ENCODE peak calls at places on chromosomes 4 and X, in ten cellular contexts. One of them, this sample, is unnamed.
A peak's percentile ranks its signal among the peaks of the same experiment; 100 is the strongest.

GRCh38 chr4:94939791-94940530 is 182.2 kb downstream of the BMPR1B start:
- DNase-seq in activated naive CD8-positive, alpha-beta T cell treated with anti-CD3 and anti-CD28 coated beads, Interleukin-2, amount 50 U/mL, for 24 hours: no peak
- DNase-seq in NCI-H1092: no peak
- DNase-seq in stimulated activated CD8-positive, alpha-beta memory T cell treated with anti-CD3 and anti-CD28 coated beads, Interleukin-15, amount 100 ng/mL, for 48 hours: no peak
- DNase-seq in heart right ventricle: no peak
- DNase-seq in pulmonary artery endothelial cell: no peak
- DNase-seq in CD4-positive, alpha-beta T cell: no peak
- DNase-seq in stimulated activated CD4-positive, alpha-beta T cell treated with anti-CD3 and anti-CD28 coated beads, Interleukin-12 subunit alpha, Interleukin-12 subunit beta, amount 100 ng/mL, for 24 hours: no peak
- DNase-seq in memory B cell: no peak
- DNase-seq in H4: peak; percentile 15
- DNase-seq in this sample: no peak

GRCh38 chrX:9717376-9717775 is 48.3 kb downstream of the GPR143 start:
- DNase-seq in stimulated activated CD8-positive, alpha-beta memory T cell treated with anti-CD3 and anti-CD28 coated beads, Interleukin-15, amount 100 ng/mL, for 48 hours: no peak
- DNase-seq in memory B cell: no peak
- DNase-seq in CD4-positive, alpha-beta T cell: no peak
- DNase-seq in NCI-H1092: no peak
- DNase-seq in stimulated activated CD4-positive, alpha-beta T cell treated with anti-CD3 and anti-CD28 coated beads, Interleukin-12 subunit alpha, Interleukin-12 subunit beta, amount 100 ng/mL, for 24 hours: no peak
- DNase-seq in heart right ventricle: no peak
- DNase-seq in pulmonary artery endothelial cell: no peak
- DNase-seq in activated naive CD8-positive, alpha-beta T cell treated with anti-CD3 and anti-CD28 coated beads, Interleukin-2, amount 50 U/mL, for 24 hours: no peak
- DNase-seq in H4: no peak
- DNase-seq in this sample: no peak

GRCh38 chr4:150033937-150034336 is 44.3 kb upstream of the DCLK2 start:
- DNase-seq in CD4-positive, alpha-beta T cell: no peak
- DNase-seq in memory B cell: no peak
- DNase-seq in H4: peak; percentile 63
- DNase-seq in stimulated activated CD8-positive, alpha-beta memory T cell treated with anti-CD3 and anti-CD28 coated beads, Interleukin-15, amount 100 ng/mL, for 48 hours: no peak
- DNase-seq in stimulated activated CD4-positive, alpha-beta T cell treated with anti-CD3 and anti-CD28 coated beads, Interleukin-12 subunit alpha, Interleukin-12 subunit beta, amount 100 ng/mL, for 24 hours: no peak
- DNase-seq in pulmonary artery endothelial cell: no peak
- DNase-seq in activated naive CD8-positive, alpha-beta T cell treated with anti-CD3 and anti-CD28 coated beads, Interleukin-2, amount 50 U/mL, for 24 hours: no peak
- DNase-seq in heart right ventricle: no peak
- DNase-seq in NCI-H1092: peak; percentile 16
- DNase-seq in this sample: no peak

GRCh38 chr4:124322234-124322831 is 390.2 kb downstream of the ANKRD50 start:
- DNase-seq in activated naive CD8-positive, alpha-beta T cell treated with anti-CD3 and anti-CD28 coated beads, Interleukin-2, amount 50 U/mL, for 24 hours: no peak
- DNase-seq in stimulated activated CD4-positive, alpha-beta T cell treated with anti-CD3 and anti-CD28 coated beads, Interleukin-12 subunit alpha, Interleukin-12 subunit beta, amount 100 ng/mL, for 24 hours: no peak
- DNase-seq in stimulated activated CD8-positive, alpha-beta memory T cell treated with anti-CD3 and anti-CD28 coated beads, Interleukin-15, amount 100 ng/mL, for 48 hours: no peak
- DNase-seq in NCI-H1092: no peak
- DNase-seq in pulmonary artery endothelial cell: no peak
- DNase-seq in heart right ventricle: no peak
- DNase-seq in CD4-positive, alpha-beta T cell: no peak
- DNase-seq in H4: peak; percentile 38
- DNase-seq in memory B cell: no peak
- DNase-seq in this sample: no peak

GRCh38 chr4:168796362-168797106 is 213.5 kb downstream of the CBR4 start:
- DNase-seq in activated naive CD8-positive, alpha-beta T cell treated with anti-CD3 and anti-CD28 coated beads, Interleukin-2, amount 50 U/mL, for 24 hours: no peak
- DNase-seq in NCI-H1092: no peak
- DNase-seq in heart right ventricle: no peak
- DNase-seq in stimulated activated CD4-positive, alpha-beta T cell treated with anti-CD3 and anti-CD28 coated beads, Interleukin-12 subunit alpha, Interleukin-12 subunit beta, amount 100 ng/mL, for 24 hours: no peak
- DNase-seq in stimulated activated CD8-positive, alpha-beta memory T cell treated with anti-CD3 and anti-CD28 coated beads, Interleukin-15, amount 100 ng/mL, for 48 hours: no peak
- DNase-seq in memory B cell: no peak
- DNase-seq in pulmonary artery endothelial cell: no peak
- DNase-seq in CD4-positive, alpha-beta T cell: no peak
- DNase-seq in H4: peak; percentile 57
- DNase-seq in this sample: no peak

GRCh38 chr4:121692261-121692660 is 4.5 kb downstream of the ANXA5 start:
- DNase-seq in stimulated activated CD4-positive, alpha-beta T cell treated with anti-CD3 and anti-CD28 coated beads, Interleukin-12 subunit alpha, Interleukin-12 subunit beta, amount 100 ng/mL, for 24 hours: no peak
- DNase-seq in heart right ventricle: no peak
- DNase-seq in CD4-positive, alpha-beta T cell: no peak
- DNase-seq in H4: no peak
- DNase-seq in stimulated activated CD8-positive, alpha-beta memory T cell treated with anti-CD3 and anti-CD28 coated beads, Interleukin-15, amount 100 ng/mL, for 48 hours: no peak
- DNase-seq in pulmonary artery endothelial cell: no peak
- DNase-seq in NCI-H1092: no peak
- DNase-seq in memory B cell: no peak
- DNase-seq in activated naive CD8-positive, alpha-beta T cell treated with anti-CD3 and anti-CD28 coated beads, Interleukin-2, amount 50 U/mL, for 24 hours: no peak
- DNase-seq in this sample: no peak

GRCh38 chrX:53088136-53088974 is 5.6 kb upstream of the KANTR start:
- DNase-seq in pulmonary artery endothelial cell: peak; percentile 46
- DNase-seq in NCI-H1092: peak; percentile 92
- DNase-seq in heart right ventricle: peak; percentile 77
- DNase-seq in H4: no peak
- DNase-seq in CD4-positive, alpha-beta T cell: peak; percentile 74
- DNase-seq in stimulated activated CD4-positive, alpha-beta T cell treated with anti-CD3 and anti-CD28 coated beads, Interleukin-12 subunit alpha, Interleukin-12 subunit beta, amount 100 ng/mL, for 24 hours: peak; percentile 65
- DNase-seq in memory B cell: peak; percentile 38
- DNase-seq in stimulated activated CD8-positive, alpha-beta memory T cell treated with anti-CD3 and anti-CD28 coated beads, Interleukin-15, amount 100 ng/mL, for 48 hours: peak; percentile 69
- DNase-seq in activated naive CD8-positive, alpha-beta T cell treated with anti-CD3 and anti-CD28 coated beads, Interleukin-2, amount 50 U/mL, for 24 hours: peak; percentile 74
- DNase-seq in this sample: peak; percentile 87

GRCh38 chr4:22179124-22179874 is 230.7 kb upstream of the KCNIP4 start:
- DNase-seq in CD4-positive, alpha-beta T cell: no peak
- DNase-seq in pulmonary artery endothelial cell: peak; percentile 57
- DNase-seq in activated naive CD8-positive, alpha-beta T cell treated with anti-CD3 and anti-CD28 coated beads, Interleukin-2, amount 50 U/mL, for 24 hours: no peak
- DNase-seq in H4: peak; percentile 78
- DNase-seq in memory B cell: no peak
- DNase-seq in stimulated activated CD4-positive, alpha-beta T cell treated with anti-CD3 and anti-CD28 coated beads, Interleukin-12 subunit alpha, Interleukin-12 subunit beta, amount 100 ng/mL, for 24 hours: no peak
- DNase-seq in heart right ventricle: no peak
- DNase-seq in stimulated activated CD8-positive, alpha-beta memory T cell treated with anti-CD3 and anti-CD28 coated beads, Interleukin-15, amount 100 ng/mL, for 48 hours: no peak
- DNase-seq in NCI-H1092: no peak
- DNase-seq in this sample: no peak

GRCh38 chr4:185352202-185352601 is 43.5 kb downstream of the LRP2BP start:
- DNase-seq in heart right ventricle: no peak
- DNase-seq in stimulated activated CD4-positive, alpha-beta T cell treated with anti-CD3 and anti-CD28 coated beads, Interleukin-12 subunit alpha, Interleukin-12 subunit beta, amount 100 ng/mL, for 24 hours: no peak
- DNase-seq in activated naive CD8-positive, alpha-beta T cell treated with anti-CD3 and anti-CD28 coated beads, Interleukin-2, amount 50 U/mL, for 24 hours: no peak
- DNase-seq in H4: no peak
- DNase-seq in NCI-H1092: no peak
- DNase-seq in stimulated activated CD8-positive, alpha-beta memory T cell treated with anti-CD3 and anti-CD28 coated beads, Interleukin-15, amount 100 ng/mL, for 48 hours: no peak
- DNase-seq in memory B cell: no peak
- DNase-seq in pulmonary artery endothelial cell: no peak
- DNase-seq in CD4-positive, alpha-beta T cell: no peak
- DNase-seq in this sample: no peak

GRCh38 chr4:139910106-139910505 is 243.9 kb downstream of the MAML3 start:
- DNase-seq in pulmonary artery endothelial cell: no peak
- DNase-seq in stimulated activated CD8-positive, alpha-beta memory T cell treated with anti-CD3 and anti-CD28 coated beads, Interleukin-15, amount 100 ng/mL, for 48 hours: no peak
- DNase-seq in stimulated activated CD4-positive, alpha-beta T cell treated with anti-CD3 and anti-CD28 coated beads, Interleukin-12 subunit alpha, Interleukin-12 subunit beta, amount 100 ng/mL, for 24 hours: no peak
- DNase-seq in memory B cell: no peak
- DNase-seq in activated naive CD8-positive, alpha-beta T cell treated with anti-CD3 and anti-CD28 coated beads, Interleukin-2, amount 50 U/mL, for 24 hours: no peak
- DNase-seq in CD4-positive, alpha-beta T cell: no peak
- DNase-seq in H4: no peak
- DNase-seq in NCI-H1092: no peak
- DNase-seq in heart right ventricle: no peak
- DNase-seq in this sample: no peak

GRCh38 chrX:100413231-100413630 is 3.2 kb upstream of the PCDH19 start:
- DNase-seq in memory B cell: no peak
- DNase-seq in NCI-H1092: peak; percentile 50
- DNase-seq in pulmonary artery endothelial cell: peak; percentile 20
- DNase-seq in stimulated activated CD4-positive, alpha-beta T cell treated with anti-CD3 and anti-CD28 coated beads, Interleukin-12 subunit alpha, Interleukin-12 subunit beta, amount 100 ng/mL, for 24 hours: no peak
- DNase-seq in H4: peak; percentile 44
- DNase-seq in activated naive CD8-positive, alpha-beta T cell treated with anti-CD3 and anti-CD28 coated beads, Interleukin-2, amount 50 U/mL, for 24 hours: no peak
- DNase-seq in stimulated activated CD8-positive, alpha-beta memory T cell treated with anti-CD3 and anti-CD28 coated beads, Interleukin-15, amount 100 ng/mL, for 48 hours: no peak
- DNase-seq in heart right ventricle: peak; percentile 26
- DNase-seq in CD4-positive, alpha-beta T cell: no peak
- DNase-seq in this sample: no peak

GRCh38 chr4:189202182-189202868 is 738.3 kb upstream of the FRG1 start:
- DNase-seq in pulmonary artery endothelial cell: no peak
- DNase-seq in stimulated activated CD8-positive, alpha-beta memory T cell treated with anti-CD3 and anti-CD28 coated beads, Interleukin-15, amount 100 ng/mL, for 48 hours: no peak
- DNase-seq in heart right ventricle: peak; percentile 44
- DNase-seq in memory B cell: no peak
- DNase-seq in activated naive CD8-positive, alpha-beta T cell treated with anti-CD3 and anti-CD28 coated beads, Interleukin-2, amount 50 U/mL, for 24 hours: peak; percentile 34
- DNase-seq in stimulated activated CD4-positive, alpha-beta T cell treated with anti-CD3 and anti-CD28 coated beads, Interleukin-12 subunit alpha, Interleukin-12 subunit beta, amount 100 ng/mL, for 24 hours: peak; percentile 5
- DNase-seq in NCI-H1092: peak; percentile 53
- DNase-seq in H4: peak; percentile 79
- DNase-seq in CD4-positive, alpha-beta T cell: no peak
- DNase-seq in this sample: peak; percentile 68

GRCh38 chr4:159725571-159725970 is 622.7 kb downstream of the RAPGEF2 start:
- DNase-seq in H4: no peak
- DNase-seq in pulmonary artery endothelial cell: no peak
- DNase-seq in NCI-H1092: no peak
- DNase-seq in activated naive CD8-positive, alpha-beta T cell treated with anti-CD3 and anti-CD28 coated beads, Interleukin-2, amount 50 U/mL, for 24 hours: no peak
- DNase-seq in stimulated activated CD4-positive, alpha-beta T cell treated with anti-CD3 and anti-CD28 coated beads, Interleukin-12 subunit alpha, Interleukin-12 subunit beta, amount 100 ng/mL, for 24 hours: no peak
- DNase-seq in stimulated activated CD8-positive, alpha-beta memory T cell treated with anti-CD3 and anti-CD28 coated beads, Interleukin-15, amount 100 ng/mL, for 48 hours: no peak
- DNase-seq in memory B cell: no peak
- DNase-seq in heart right ventricle: no peak
- DNase-seq in CD4-positive, alpha-beta T cell: no peak
- DNase-seq in this sample: no peak

GRCh38 chr4:34964613-34965012 is 1279.7 kb downstream of the ARAP2 start:
- DNase-seq in NCI-H1092: no peak
- DNase-seq in memory B cell: no peak
- DNase-seq in CD4-positive, alpha-beta T cell: no peak
- DNase-seq in stimulated activated CD4-positive, alpha-beta T cell treated with anti-CD3 and anti-CD28 coated beads, Interleukin-12 subunit alpha, Interleukin-12 subunit beta, amount 100 ng/mL, for 24 hours: no peak
- DNase-seq in pulmonary artery endothelial cell: no peak
- DNase-seq in H4: no peak
- DNase-seq in heart right ventricle: no peak
- DNase-seq in stimulated activated CD8-positive, alpha-beta memory T cell treated with anti-CD3 and anti-CD28 coated beads, Interleukin-15, amount 100 ng/mL, for 48 hours: no peak
- DNase-seq in activated naive CD8-positive, alpha-beta T cell treated with anti-CD3 and anti-CD28 coated beads, Interleukin-2, amount 50 U/mL, for 24 hours: no peak
- DNase-seq in this sample: no peak

GRCh38 chr4:23232987-23233386 is 540.2 kb downstream of the GBA3 start:
- DNase-seq in heart right ventricle: no peak
- DNase-seq in stimulated activated CD8-positive, alpha-beta memory T cell treated with anti-CD3 and anti-CD28 coated beads, Interleukin-15, amount 100 ng/mL, for 48 hours: no peak
- DNase-seq in pulmonary artery endothelial cell: no peak
- DNase-seq in memory B cell: no peak
- DNase-seq in NCI-H1092: no peak
- DNase-seq in stimulated activated CD4-positive, alpha-beta T cell treated with anti-CD3 and anti-CD28 coated beads, Interleukin-12 subunit alpha, Interleukin-12 subunit beta, amount 100 ng/mL, for 24 hours: no peak
- DNase-seq in CD4-positive, alpha-beta T cell: no peak
- DNase-seq in H4: no peak
- DNase-seq in activated naive CD8-positive, alpha-beta T cell treated with anti-CD3 and anti-CD28 coated beads, Interleukin-2, amount 50 U/mL, for 24 hours: no peak
- DNase-seq in this sample: no peak

GRCh38 chr4:169404959-169405358 is 134.2 kb upstream of the SH3RF1 start:
- DNase-seq in H4: no peak
- DNase-seq in stimulated activated CD8-positive, alpha-beta memory T cell treated with anti-CD3 and anti-CD28 coated beads, Interleukin-15, amount 100 ng/mL, for 48 hours: no peak
- DNase-seq in activated naive CD8-positive, alpha-beta T cell treated with anti-CD3 and anti-CD28 coated beads, Interleukin-2, amount 50 U/mL, for 24 hours: no peak
- DNase-seq in stimulated activated CD4-positive, alpha-beta T cell treated with anti-CD3 and anti-CD28 coated beads, Interleukin-12 subunit alpha, Interleukin-12 subunit beta, amount 100 ng/mL, for 24 hours: no peak
- DNase-seq in memory B cell: no peak
- DNase-seq in heart right ventricle: no peak
- DNase-seq in CD4-positive, alpha-beta T cell: no peak
- DNase-seq in NCI-H1092: no peak
- DNase-seq in pulmonary artery endothelial cell: peak; percentile 69
- DNase-seq in this sample: no peak

GRCh38 chrX:75986980-75987379 is 185.9 kb upstream of the PBDC1 start:
- DNase-seq in stimulated activated CD8-positive, alpha-beta memory T cell treated with anti-CD3 and anti-CD28 coated beads, Interleukin-15, amount 100 ng/mL, for 48 hours: no peak
- DNase-seq in pulmonary artery endothelial cell: no peak
- DNase-seq in NCI-H1092: no peak
- DNase-seq in memory B cell: no peak
- DNase-seq in stimulated activated CD4-positive, alpha-beta T cell treated with anti-CD3 and anti-CD28 coated beads, Interleukin-12 subunit alpha, Interleukin-12 subunit beta, amount 100 ng/mL, for 24 hours: no peak
- DNase-seq in CD4-positive, alpha-beta T cell: no peak
- DNase-seq in activated naive CD8-positive, alpha-beta T cell treated with anti-CD3 and anti-CD28 coated beads, Interleukin-2, amount 50 U/mL, for 24 hours: no peak
- DNase-seq in H4: no peak
- DNase-seq in heart right ventricle: no peak
- DNase-seq in this sample: no peak

GRCh38 chr4:54837576-54838140 is 179.9 kb downstream of the KIT start:
- DNase-seq in CD4-positive, alpha-beta T cell: no peak
- DNase-seq in NCI-H1092: no peak
- DNase-seq in stimulated activated CD4-positive, alpha-beta T cell treated with anti-CD3 and anti-CD28 coated beads, Interleukin-12 subunit alpha, Interleukin-12 subunit beta, amount 100 ng/mL, for 24 hours: no peak
- DNase-seq in activated naive CD8-positive, alpha-beta T cell treated with anti-CD3 and anti-CD28 coated beads, Interleukin-2, amount 50 U/mL, for 24 hours: no peak
- DNase-seq in pulmonary artery endothelial cell: no peak
- DNase-seq in H4: no peak
- DNase-seq in stimulated activated CD8-positive, alpha-beta memory T cell treated with anti-CD3 and anti-CD28 coated beads, Interleukin-15, amount 100 ng/mL, for 48 hours: no peak
- DNase-seq in heart right ventricle: no peak
- DNase-seq in memory B cell: no peak
- DNase-seq in this sample: no peak

This sample was measured in head of caudate nucleus.